ENCODE peak calls at places on chromosomes 4 and X, in seven cellular contexts. M is NCI-H1092 treated with DMSO at 0.1 percent for 48 hours, E is BJ, X is immature natural killer cell, S is sciatic nerve, R is GM18507, G is hypothalamus. D is an unnamed sample.

GRCh38 chrX:124194209-124194608 is 138.3 kb upstream of the TEX13D start:
- DNase-seq in G (no peak), R (no peak), E (no peak), S (no peak), X (no peak), M (no peak), D (peak)

GRCh38 chr4:183591301-183591700 is 67.7 kb downstream of the RWDD4 start:
- DNase-seq in X (no peak), G (no peak), R (no peak), S (no peak), M (no peak), E (peak), D (no peak)

GRCh38 chr4:24583451-24584174 is 741 bp downstream of the DHX15 start:
- DNase-seq in X (peak), E (no peak), R (no peak), M (peak), G (peak), S (peak), D (peak)

GRCh38 chr4:171983935-171984805 is 171.0 kb downstream of the GALNTL6 start:
- DNase-seq in S (no peak), R (no peak), G (no peak), E (no peak), M (no peak), X (no peak), D (peak)

GRCh38 chrX:20067709-20068315 is 48.9 kb downstream of the MAP7D2 start:
- DNase-seq in G (no peak), S (peak), E (peak), X (no peak), R (no peak), M (peak), D (peak)

GRCh38 chr4:188915175-188915574 is 775.9 kb downstream of the TRIML1 start:
- DNase-seq in X (no peak), S (no peak), G (no peak), M (no peak), R (no peak), E (no peak), D (no peak)

GRCh38 chr4:130524057-130524456 is 1428.1 kb downstream of the C4orf33 start:
- DNase-seq in E (no peak), S (no peak), R (no peak), G (no peak), X (no peak), M (no peak), D (peak)

GRCh38 chr4:109027016-109027500 is 264.2 kb upstream of the ETNPPL start:
- DNase-seq in G (no peak), X (no peak), M (no peak), S (no peak), R (no peak), E (no peak), D (peak)

GRCh38 chr4:1277667-1278335 is 11.9 kb upstream of the MAEA start:
- DNase-seq in R (no peak), X (no peak), E (no peak), G (no peak), S (no peak), M (no peak), D (no peak)

GRCh38 chr4:183098080-183098722 is 856 bp upstream of the WWC2 start:
- DNase-seq in M (no peak), S (peak), X (peak), E (no peak), G (peak), R (no peak), D (no peak)

GRCh38 chrX:111088628-111089027 is 7.4 kb upstream of the PAK3 start:
- DNase-seq in S (no peak), X (no peak), E (no peak), M (no peak), R (no peak), G (no peak), D (no peak)

GRCh38 chrX:108443065-108443464 is 3.4 kb downstream of the COL4A5 start:
- DNase-seq in S (no peak), G (no peak), X (no peak), M (no peak), R (no peak), E (no peak), D (no peak)

GRCh38 chr4:101019941-101020401 is 327.4 kb downstream of the PPP3CA start:
- DNase-seq in R (no peak), M (no peak), S (no peak), G (no peak), X (peak), E (peak), D (peak)

GRCh38 chrX:72306085-72306801 is 529 bp upstream of the CITED1 start:
- DNase-seq in S (no peak), E (no peak), M (peak), G (peak), R (no peak), X (no peak), D (peak)

GRCh38 chr4:168183717-168184571 is 91.6 kb downstream of the ANXA10 start:
- DNase-seq in M (peak), X (no peak), E (no peak), G (no peak), S (no peak), R (peak), D (peak)

GRCh38 chrX:85379174-85379907 is at the start of gene POF1B:
- DNase-seq in M (no peak), G (no peak), S (no peak), X (no peak), E (no peak), R (no peak), D (peak)

GRCh38 chr4:114378306-114378903 is 220.2 kb upstream of the UGT8 start:
- DNase-seq in E (no peak), G (no peak), M (peak), R (no peak), X (no peak), S (no peak), D (peak)

GRCh38 chrX:135354288-135354687 is 45.0 kb downstream of the ETDC start:
- DNase-seq in M (no peak), G (no peak), R (no peak), E (no peak), S (no peak), X (no peak), D (no peak)

GRCh38 chr4:83196936-83197335 is 82.4 kb upstream of the PLAC8 start:
- DNase-seq in E (no peak), S (no peak), G (no peak), X (no peak), R (no peak), M (no peak), D (no peak)

GRCh38 chrX:15157624-15158023 is 112.3 kb downstream of the ASB9 start:
- DNase-seq in M (no peak), S (no peak), E (no peak), X (no peak), G (no peak), R (no peak), D (no peak)

GRCh38 chr4:118968006-118968405 is 79.4 kb downstream of the SYNPO2 start:
- DNase-seq in G (no peak), E (peak), R (peak), M (no peak), S (peak), X (peak), D (peak)

GRCh38 chrX:69988955-69989394 is 60.8 kb downstream of the AWAT2 start:
- DNase-seq in X (no peak), G (no peak), M (no peak), S (no peak), R (no peak), E (no peak), D (peak)

GRCh38 chr4:182286936-182287335 is 43.7 kb downstream of the TENM3 start:
- DNase-seq in E (no peak), S (no peak), R (no peak), G (no peak), X (no peak), M (no peak), D (no peak)

GRCh38 chr4:17060230-17060629 is 161.8 kb upstream of the LDB2 start:
- DNase-seq in S (no peak), X (no peak), G (no peak), R (no peak), E (no peak), M (no peak), D (no peak)

GRCh38 chr4:48261288-48261687 is 8.3 kb downstream of the TEC start:
- DNase-seq in S (no peak), E (no peak), R (no peak), X (no peak), M (no peak), G (no peak), D (no peak)